ENCODE peak calls at places on chromosomes 6 and 20, in four cellular contexts. Q is transverse colon, T is thoracic aorta, P is right cardiac atrium. H is an unnamed sample.

GRCh38 chr20:49447946-49448809 is 34.3 kb downstream of the KCNB1 start:
- DNase-seq in P (peak; percentile 88), T (no peak), Q (no peak), H (no peak)

GRCh38 chr6:12348530-12349511 is 58.7 kb downstream of the EDN1 start:
- DNase-seq in Q (peak; percentile 38), P (no peak), T (no peak), H (peak; percentile 60)

GRCh38 chr6:161418458-161418945 is 144.6 kb upstream of the AGPAT4 start:
- DNase-seq in P (no peak), T (peak; percentile 25), Q (peak; percentile 12), H (no peak)

GRCh38 chr20:53655909-53656652 is 62.4 kb upstream of the ZNF217 start:
- DNase-seq in T (no peak), Q (no peak), P (no peak), H (no peak)

GRCh38 chr6:156582509-156582992 is 194.6 kb upstream of the ARID1B start:
- DNase-seq in Q (peak; percentile 43), T (no peak), P (no peak), H (no peak)

GRCh38 chr6:75546401-75546800 is 52.8 kb upstream of the FILIP1 start:
- DNase-seq in P (no peak), Q (no peak), T (no peak), H (no peak)

GRCh38 chr6:90072961-90073464 is 178.7 kb downstream of the GJA10 start:
- DNase-seq in Q (no peak), P (no peak), T (no peak), H (no peak)

GRCh38 chr20:52649727-52650126 is 322.4 kb upstream of the TSHZ2 start:
- DNase-seq in T (no peak), Q (no peak), P (no peak), H (no peak)

GRCh38 chr20:23257848-23258746 is 92.5 kb upstream of the NXT1 start:
- DNase-seq in T (no peak), P (no peak), Q (no peak), H (no peak)

GRCh38 chr6:57102976-57103375 is 13.0 kb downstream of the ZNF451 start:
- DNase-seq in Q (no peak), T (no peak), P (no peak), H (no peak)

GRCh38 chr20:35992713-35993335 is 24.4 kb downstream of the CNBD2 start:
- DNase-seq in Q (peak; percentile 44), P (no peak), T (no peak), H (no peak)

GRCh38 chr6:119128252-119128912 is 49.9 kb upstream of the FAM184A start:
- DNase-seq in Q (no peak), T (no peak), P (no peak), H (no peak)

GRCh38 chr20:57682184-57683038 is 27.4 kb downstream of the PMEPA1 start:
- DNase-seq in T (no peak), Q (peak; percentile 58), P (peak; percentile 55), H (no peak)

GRCh38 chr6:170433163-170434095 is 119.7 kb downstream of the PSMB1 start:
- DNase-seq in Q (no peak), T (no peak), P (peak; percentile 33), H (no peak)

GRCh38 chr20:10074513-10074912 is 39.7 kb downstream of the ANKEF1 start:
- DNase-seq in T (peak; percentile 4), P (peak; percentile 64), Q (no peak), H (no peak)

GRCh38 chr6:135236732-135237131 is 55.6 kb downstream of the MYB start:
- DNase-seq in P (no peak), Q (no peak), T (no peak), H (no peak)

GRCh38 chr20:44961868-44962267 is 1.7 kb upstream of the TOMM34 start:
- DNase-seq in T (no peak), P (no peak), Q (no peak), H (no peak)

GRCh38 chr20:59961423-59961822 is 3.2 kb downstream of the CDH26 start:
- DNase-seq in Q (no peak), T (no peak), P (no peak), H (no peak)

GRCh38 chr6:53959717-53960116 is 151.5 kb upstream of the MLIP start:
- DNase-seq in T (no peak), P (no peak), Q (no peak), H (no peak)

GRCh38 chr20:44079291-44079690 is 107.7 kb downstream of the JPH2 start:
- DNase-seq in P (no peak), T (no peak), Q (no peak), H (no peak)

GRCh38 chr6:49979584-49979983 is 10.2 kb upstream of the DEFB113 start:
- DNase-seq in Q (no peak), T (no peak), P (no peak), H (no peak)

GRCh38 chr6:10522929-10523573 is 1.9 kb downstream of the GCNT2 start:
- DNase-seq in T (no peak), P (no peak), Q (no peak), H (peak; percentile 52)

GRCh38 chr20:63124782-63125580 is 91.0 kb downstream of the YTHDF1 start:
- DNase-seq in P (peak; percentile 16), T (no peak), Q (no peak), H (peak; percentile 29)

GRCh38 chr6:68237205-68237604 is 397.9 kb upstream of the ADGRB3 start:
- DNase-seq in P (no peak), T (no peak), Q (no peak), H (no peak)
- H3K27ac ChIP-seq in P (no peak overlapping the region), T (no peak overlapping the region), Q (no peak overlapping the region), H (no peak overlapping the region)

GRCh38 chr20:21511850-21512633 is 1.8 kb downstream of the NKX2-2 start:
- DNase-seq in P (no peak), Q (no peak), T (no peak), H (peak; percentile 45)

GRCh38 chr20:21510414-21510971 is 3.4 kb downstream of the NKX2-2 start:
- DNase-seq in T (no peak), P (no peak), Q (no peak), H (peak; percentile 43)

GRCh38 chr20:21511485-21511849 is 2.4 kb downstream of the NKX2-2 start:
- DNase-seq in Q (no peak), T (no peak), P (no peak), H (no peak)

GRCh38 chr20:21509597-21510331 is 4.1 kb downstream of the NKX2-2 start:
- DNase-seq in P (no peak), Q (no peak), T (no peak), H (peak; percentile 37)

DNA sequence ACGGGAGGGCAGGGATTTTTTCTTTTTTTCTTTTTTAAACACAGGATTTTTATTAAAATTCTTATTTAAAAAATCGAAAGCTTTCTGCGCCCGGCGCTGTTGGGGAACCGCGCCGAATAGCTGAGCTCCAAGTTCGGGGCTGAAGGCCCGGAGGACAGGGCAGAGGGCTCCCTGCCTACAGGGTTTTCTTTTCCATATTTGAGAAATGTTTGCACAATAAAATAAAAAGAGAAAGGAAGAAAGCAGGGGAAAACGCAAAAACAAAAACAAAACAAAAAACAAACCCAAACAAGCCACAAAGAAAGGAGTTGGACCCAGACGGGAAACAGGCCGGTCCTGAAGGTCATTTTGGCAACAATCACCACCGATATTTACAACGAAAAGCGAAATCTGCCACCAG is 2.9 kb downstream of the NKX2-2 start:
- DNase-seq in Q (no peak), T (no peak), P (no peak), H (no peak)
- H3K9me3 ChIP-seq in Q (no peaks in the 10 kb centered on the region), T (no peaks in the 10 kb centered on the region), P (no peaks in the 10 kb centered on the region), H (no peaks in the 10 kb centered on the region)

GRCh38 chr20:46071573-46071972 is 18.2 kb downstream of the NCOA5 start:
- DNase-seq in T (no peak), P (no peak), Q (no peak), H (no peak)

GRCh38 chr20:46073024-46073423 is 16.7 kb downstream of the NCOA5 start:
- DNase-seq in T (no peak), P (no peak), Q (no peak), H (no peak)

GRCh38 chr20:46073443-46073842 is 16.3 kb downstream of the NCOA5 start:
- DNase-seq in Q (no peak), P (no peak), T (no peak), H (no peak)

GRCh38 chr20:46076806-46077205 is 13.0 kb downstream of the NCOA5 start:
- DNase-seq in Q (no peak), T (no peak), P (no peak), H (no peak)

DNA sequence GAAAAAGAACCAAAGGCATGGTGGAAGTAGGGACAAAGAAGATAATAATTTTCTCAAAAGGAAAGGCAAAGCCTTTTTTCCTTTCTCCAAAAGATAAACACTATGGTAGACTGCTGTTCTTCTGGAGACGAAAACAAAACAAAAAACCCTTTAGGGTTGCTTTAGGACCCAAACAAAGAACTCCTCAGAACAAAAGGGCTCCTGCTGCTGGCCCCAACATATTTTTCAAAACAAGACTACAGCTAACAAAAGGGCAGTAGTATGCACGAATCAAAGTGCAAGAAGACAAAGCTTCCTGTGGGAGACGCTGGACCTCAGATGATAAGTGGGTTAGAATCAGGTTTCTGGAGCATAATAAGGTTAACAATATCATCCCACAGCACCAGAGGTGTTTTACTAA is 15.8 kb downstream of the NCOA5 start:
- DNase-seq in P (no peak), T (no peak), Q (no peak), H (no peak)
- H3K27ac ChIP-seq in P (no peak overlapping the region), T (no peak overlapping the region), Q (no peak overlapping the region), H (no peak overlapping the region)

GRCh38 chr6:137568067-137568466 is 73.9 kb upstream of the OLIG3 start:
- DNase-seq in P (no peak), Q (no peak), T (no peak), H (no peak)
- H3K9me3 ChIP-seq in P (no peaks in the 10 kb centered on the region), Q (no peaks in the 10 kb centered on the region), T (no peaks in the 10 kb centered on the region), H (no peaks in the 10 kb centered on the region)

DNA sequence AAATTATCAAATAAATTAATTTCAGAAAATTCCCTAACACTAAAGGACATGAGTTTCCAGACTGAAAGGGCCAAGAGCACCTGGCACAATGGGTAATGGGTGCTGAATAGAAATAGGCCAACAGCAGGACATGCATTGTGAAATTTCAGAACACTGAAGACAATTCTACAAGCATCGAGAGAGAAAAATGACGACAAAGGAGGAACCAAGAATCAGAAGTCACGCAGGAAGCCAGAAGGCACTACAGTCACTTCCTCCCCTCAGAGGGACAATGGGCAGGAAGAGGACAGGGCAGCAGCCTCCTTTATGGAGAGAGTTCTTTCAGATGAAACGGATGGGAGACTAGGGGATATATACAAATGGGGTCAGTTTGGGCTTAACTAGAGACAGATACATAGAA is 29.6 kb downstream of the PCNA start:
- DNase-seq in Q (no peak), T (no peak), P (no peak), H (no peak)
- H3K27ac ChIP-seq in Q (peak overlapping the region; percentile 57), T (no peak overlapping the region), P (no peak overlapping the region), H (peak overlapping the region; percentile 68)

GRCh38 chr20:55740076-55740475 is 265.2 kb downstream of the CBLN4 start:
- DNase-seq in P (no peak), T (no peak), Q (no peak), H (no peak)

GRCh38 chr20:55746723-55747122 is 258.6 kb downstream of the CBLN4 start:
- DNase-seq in Q (no peak), T (no peak), P (no peak), H (no peak)

GRCh38 chr20:55745840-55746239 is 259.5 kb downstream of the CBLN4 start:
- DNase-seq in P (no peak), T (no peak), Q (no peak), H (no peak)

GRCh38 chr20:55744896-55745295 is 260.4 kb downstream of the CBLN4 start:
- DNase-seq in T (no peak), Q (no peak), P (no peak), H (no peak)
- H3K9me3 ChIP-seq in T (no peaks in the 10 kb centered on the region), Q (no peaks in the 10 kb centered on the region), P (no peaks in the 10 kb centered on the region), H (no peaks in the 10 kb centered on the region)

DNA sequence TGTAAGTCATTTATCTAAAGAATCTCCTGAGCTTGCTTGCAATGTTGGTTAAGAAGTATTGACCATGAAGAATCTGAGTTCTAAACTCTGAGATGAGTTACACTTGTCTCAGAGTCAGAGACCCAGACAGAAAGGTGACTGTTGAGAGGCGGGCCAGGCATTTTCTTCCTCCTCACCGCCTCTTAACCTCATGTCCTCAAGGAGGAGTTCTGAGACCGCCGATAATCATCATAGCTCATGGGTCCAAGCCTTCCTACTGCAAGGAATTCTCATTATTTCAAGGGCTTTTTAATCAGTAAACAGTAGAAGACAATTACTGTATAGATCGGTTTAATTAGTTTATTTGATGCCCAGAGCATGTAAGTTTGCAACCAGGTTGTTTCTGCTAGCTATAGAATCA is 382.4 kb upstream of the MMS22L start:
- DNase-seq in Q (no peak), T (no peak), P (no peak), H (no peak)
- H3K27ac ChIP-seq in Q (no peak overlapping the region), T (no peak overlapping the region), P (no peak overlapping the region), H (no peak overlapping the region)

H was measured in lower lobe of right lung.